ENCODE peak calls at places on chromosomes 2 and 18, in seven cellular contexts. E is effector memory CD4-positive, alpha-beta T cell; C is PC-9; U is transverse colon; K is aorta; Q is IMR-90; N is DND-41. R is an unnamed sample. For H3K4me1, the result is how much of the 10 kb centered on the place peaks cover.

GRCh38 chr2:108594982-108595464 is 60.8 kb downstream of the LIMS1 start:
- DNase-seq in E (no peak), C (peak), U (no peak), K (no peak), Q (peak), N (no peak), R (no peak)

GRCh38 chr18:36831139-36831538 is 2.2 kb downstream of the KIAA1328 start:
- DNase-seq in E (no peak), C (no peak), U (no peak), K (no peak), Q (peak), N (no peak), R (no peak)

GRCh38 chr2:237923507-237924163 is 43.2 kb upstream of the UBE2F start:
- DNase-seq in E (peak), C (no peak), U (peak), K (peak), Q (peak), N (no peak), R (peak)

GRCh38 chr18:9741821-9742541 is 33.9 kb downstream of the RAB31 start:
- DNase-seq in E (no peak), C (peak), U (no peak), K (peak), Q (no peak), N (no peak), R (no peak)

GRCh38 chr18:78293940-78294401 is 685.6 kb upstream of the SALL3 start:
- DNase-seq in E (no peak), C (no peak), U (no peak), K (no peak), Q (no peak), N (no peak), R (no peak)

GRCh38 chr2:112181571-112182290 is 43.5 kb downstream of the FBLN7 start:
- DNase-seq in E (peak), C (no peak), U (no peak), K (no peak), Q (no peak), N (no peak), R (peak)

GRCh38 chr18:9824474-9824832 is 61.3 kb upstream of the TXNDC2 start:
- DNase-seq in E (no peak), C (no peak), U (no peak), K (no peak), Q (peak), N (no peak), R (no peak)

GRCh38 chr18:8848541-8848940 is 143.2 kb downstream of the MTCL1 start:
- DNase-seq in E (no peak), C (no peak), U (no peak), K (no peak), Q (peak), N (no peak), R (no peak)

GRCh38 chr2:241065355-241065803 is 36.7 kb downstream of the MTERF4 start:
- DNase-seq in E (no peak), C (no peak), U (no peak), K (no peak), Q (no peak), N (no peak), R (no peak)

GRCh38 chr2:39571197-39571731 is 94.5 kb upstream of the TMEM178A start:
- DNase-seq in E (no peak), C (peak), U (no peak), K (no peak), Q (no peak), N (no peak), R (peak)

GRCh38 chr2:16010011-16010410 is 69.7 kb downstream of the MYCN start:
- DNase-seq in E (no peak), C (no peak), U (no peak), K (no peak), Q (no peak), N (no peak), R (no peak)

GRCh38 chr2:133266075-133266925 is 302.0 kb downstream of the NCKAP5 start:
- DNase-seq in E (no peak), C (no peak), U (no peak), K (no peak), Q (no peak), N (no peak), R (peak)

GRCh38 chr18:58856881-58857280 is 7.8 kb upstream of the ZNF532 start:
- DNase-seq in E (no peak), C (peak), U (no peak), K (no peak), Q (peak), N (no peak), R (no peak)

GRCh38 chr2:159073256-159073655 is 104.8 kb downstream of the TANC1 start:
- DNase-seq in E (no peak), C (no peak), U (no peak), K (no peak), Q (peak), N (no peak), R (no peak)

GRCh38 chr2:101759162-101759561 is 61.7 kb downstream of the MAP4K4 start:
- DNase-seq in E (no peak), C (peak), U (no peak), K (no peak), Q (peak), N (no peak), R (peak)

GRCh38 chr18:57950542-57950941 is 93.5 kb upstream of the NEDD4L start:
- DNase-seq in E (no peak), C (no peak), U (no peak), K (no peak), Q (no peak), N (no peak), R (no peak)

GRCh38 chr2:23550553-23550952 is 165.6 kb downstream of the KLHL29 start:
- DNase-seq in E (no peak), C (no peak), U (no peak), K (no peak), Q (peak), N (no peak), R (no peak)

GRCh38 chr2:45274190-45274926 is 265.1 kb upstream of the SIX2 start:
- DNase-seq in E (no peak), C (peak), U (no peak), K (no peak), Q (no peak), N (no peak), R (no peak)

GRCh38 chr2:81276595-81276994 is 972.0 kb upstream of the LRRTM1 start:
- DNase-seq in E (no peak), C (no peak), U (no peak), K (no peak), Q (no peak), N (no peak), R (no peak)

GRCh38 chr18:32284284-32284683 is 94.4 kb downstream of the MEP1B start:
- DNase-seq in E (no peak), C (no peak), U (no peak), K (no peak), Q (peak), N (no peak), R (no peak)

GRCh38 chr2:61179701-61180639 is 18.0 kb downstream of the C2orf74 start:
- DNase-seq in E (no peak), C (no peak), U (no peak), K (peak), Q (peak), N (no peak), R (peak)

GRCh38 chr2:223692227-223692947 is 90.2 kb upstream of the SCG2 start:
- DNase-seq in E (no peak), C (no peak), U (peak), K (no peak), Q (peak), N (no peak), R (peak)

GRCh38 chr2:134659724-134660123 is 59.1 kb downstream of the TMEM163 start:
- DNase-seq in E (no peak), C (no peak), U (no peak), K (no peak), Q (no peak), N (no peak), R (no peak)

GRCh38 chr18:46324556-46324955 is 220.4 kb downstream of the HAUS1 start:
- DNase-seq in E (no peak), C (peak), U (no peak), K (peak), Q (peak), N (peak), R (peak)

GRCh38 chr18:78138993-78139496 is 840.6 kb upstream of the SALL3 start:
- DNase-seq in E (no peak), C (no peak), U (no peak), K (no peak), Q (no peak), N (no peak), R (no peak)

GRCh38 chr2:85981579-85982247 is 92.9 kb upstream of the ST3GAL5 start:
- DNase-seq in E (no peak), C (no peak), U (no peak), K (no peak), Q (no peak), N (no peak), R (no peak)

GRCh38 chr2:72822794-72823193 is 3.0 kb downstream of the EXOC6B start:
- DNase-seq in E (no peak), C (no peak), U (no peak), K (no peak), Q (no peak), N (no peak), R (no peak)

GRCh38 chr2:146634256-146635068 is 1210.4 kb upstream of the ACVR2A start:
- DNase-seq in E (no peak), C (peak), U (no peak), K (no peak), Q (peak), N (no peak), R (peak)

GRCh38 chr2:160912276-160912675 is 248.0 kb upstream of the TANK start:
- DNase-seq in E (no peak), C (no peak), U (no peak), K (no peak), Q (no peak), N (no peak), R (no peak)

GRCh38 chr2:3785220-3785889 is 82.0 kb downstream of the DCDC2C start:
- DNase-seq in E (no peak), C (no peak), U (no peak), K (no peak), Q (peak), N (no peak), R (no peak)

GRCh38 chr2:175557810-175558377 is 376.4 kb upstream of the ATP5MC3 start:
- DNase-seq in E (no peak), C (no peak), U (no peak), K (no peak), Q (no peak), N (no peak), R (no peak)

GRCh38 chr2:175559613-175560012 is 378.1 kb upstream of the ATP5MC3 start:
- DNase-seq in E (no peak), C (no peak), U (no peak), K (no peak), Q (no peak), N (no peak), R (no peak)

DNA sequence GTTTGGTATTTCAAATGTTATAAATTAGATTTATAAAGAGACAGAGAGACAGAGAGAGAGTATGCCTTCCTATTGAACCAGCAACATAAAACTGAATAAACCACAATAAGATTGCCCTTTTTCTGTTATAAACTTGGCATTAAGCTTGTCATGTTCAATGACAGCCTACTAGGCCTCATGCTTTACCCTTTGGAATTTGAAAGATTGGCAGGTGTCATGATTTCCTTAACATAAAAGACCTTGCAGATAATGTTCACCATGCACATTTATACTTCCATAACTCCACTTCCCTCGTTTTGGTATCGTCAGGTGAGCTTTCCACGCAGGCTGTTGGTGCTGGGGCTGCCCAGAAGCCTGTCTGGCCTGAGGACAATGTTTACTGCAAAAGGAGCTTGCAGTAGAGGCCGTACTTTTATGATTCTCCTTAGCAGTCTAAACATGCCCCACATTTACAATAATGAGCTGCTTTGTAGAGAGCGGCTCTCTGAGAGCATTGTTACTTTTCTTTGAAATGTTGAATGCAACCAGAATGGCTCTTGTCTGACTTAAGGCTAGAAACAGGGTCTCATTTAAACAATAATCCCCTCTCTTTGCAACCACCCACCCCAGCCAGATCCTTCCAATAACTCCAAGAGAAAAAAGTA is 379.1 kb upstream of the ATP5MC3 start:
- DNase-seq in E (no peak), C (no peak), U (no peak), K (no peak), Q (no peak), N (no peak), R (no peak)
- H3K4me1 ChIP-seq in E (under half), C (under half), U (under half), K (under half), Q (under half), N (under half), R (under half)

DNA sequence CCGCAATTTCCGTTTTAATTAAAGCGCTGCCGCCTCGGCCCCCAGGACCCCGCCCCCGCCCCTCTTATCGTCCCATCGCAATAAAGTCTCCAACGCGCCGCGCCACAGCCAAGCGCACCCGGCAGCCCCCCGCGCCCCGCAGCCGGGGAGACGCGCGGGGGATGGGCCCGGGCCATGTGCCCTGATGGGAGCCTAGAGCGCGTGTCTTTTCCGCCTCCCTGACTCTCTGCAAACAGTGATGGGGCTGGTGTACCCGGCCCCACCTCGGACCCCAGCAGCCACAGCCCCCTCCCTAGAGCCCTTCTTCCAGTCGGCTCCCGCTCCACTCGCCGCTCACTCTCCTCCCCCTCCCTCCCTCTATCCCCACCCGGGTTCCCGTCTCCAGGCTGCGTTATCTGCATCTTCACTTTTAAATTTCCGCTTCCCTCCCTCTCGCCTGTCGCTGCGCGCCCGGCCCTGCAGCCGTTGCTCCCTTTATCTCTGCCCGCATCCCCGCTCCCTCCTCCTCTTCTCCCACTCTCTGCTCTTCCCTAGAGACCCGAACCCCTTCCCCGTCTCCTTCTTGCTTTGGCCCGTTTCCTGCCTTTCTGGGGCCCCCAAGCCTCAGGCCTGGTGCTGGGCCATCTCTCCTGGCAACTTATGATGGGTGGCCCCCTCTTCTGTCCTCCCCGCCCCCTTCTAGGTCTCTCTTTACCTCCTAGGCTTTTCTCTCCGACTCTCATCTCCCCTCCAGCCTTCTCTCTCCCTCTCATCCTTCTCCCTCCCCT is 524 bp upstream of the FEV start:
- DNase-seq in E (no peak), C (no peak), U (no peak), K (peak), Q (no peak), N (no peak), R (no peak)
- H3K4me3 ChIP-seq in E (no peak), C (no peak), U (peak), K (no peak), Q (no peak), N (no peak), R (no peak)

GRCh38 chr2:68250196-68250595 is 2.1 kb downstream of the PPP3R1 start:
- DNase-seq in E (no peak), C (no peak), U (no peak), K (no peak), Q (no peak), N (no peak), R (no peak)
- H3K4me1 ChIP-seq in E (under half), C (under half), U (half or more), K (under half), Q (under half), N (half or more), R (under half)

DNA sequence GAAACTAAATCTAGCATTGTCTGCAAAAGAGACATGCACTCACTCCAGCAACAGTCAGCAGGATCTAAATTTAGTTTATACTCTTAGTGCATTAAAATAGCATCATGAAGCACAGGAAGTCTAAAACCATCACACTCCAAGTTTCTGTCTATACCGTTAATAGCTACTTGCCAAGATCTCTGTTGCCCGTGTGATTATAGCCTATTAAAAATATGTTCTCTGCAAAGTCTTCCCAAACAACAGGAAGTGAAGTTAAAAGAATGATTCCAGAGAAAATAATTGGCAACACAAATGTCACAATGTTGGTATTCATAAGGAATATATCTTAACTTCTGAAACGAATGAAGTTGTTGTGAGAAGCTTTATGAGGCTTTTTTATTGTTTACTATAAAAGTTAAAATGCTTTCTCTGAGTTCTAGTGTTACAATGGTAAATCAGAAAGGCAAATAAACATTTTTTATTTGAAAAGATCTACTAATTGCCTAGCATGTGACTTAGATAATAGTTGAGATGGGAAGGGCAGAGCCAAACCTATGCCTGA is 184.2 kb downstream of the ZNF385B start:
- DNase-seq in E (no peak), C (no peak), U (no peak), K (no peak), Q (peak), N (no peak), R (peak)
- H3K4me3 ChIP-seq in E (no peak), C (no peak), U (no peak), K (no peak), Q (no peak), N (no peak), R (no peak)

R was measured in hepatocyte.